ENCODE peak calls at places on chromosomes 12 and 14, in five cellular contexts. Z is GM23248, W is hepatocyte, Y is HCT116, P is GM23338. E is an unnamed sample. For H3K9me2, the result is how much of the 10 kb centered on the place peaks cover.

GRCh38 chr12:8032242-8033152 is at the start of gene FOXJ2:
- DNase-seq in Z (peak), W (peak), Y (no peak), P (peak), E (peak)

GRCh38 chr12:111040690-111041089 is 120.3 kb upstream of the MYL2 start:
- DNase-seq in Z (no peak), W (no peak), Y (no peak), P (no peak), E (no peak)

GRCh38 chr12:17511369-17511768 is 578.6 kb downstream of the RERGL start:
- DNase-seq in Z (no peak), W (no peak), Y (no peak), P (peak), E (no peak)

GRCh38 chr12:120136093-120136770 is 19.7 kb upstream of the RAB35 start:
- DNase-seq in Z (no peak), W (no peak), Y (no peak), P (no peak), E (no peak)

GRCh38 chr12:67650528-67651379 is 2.2 kb downstream of the DYRK2 start:
- DNase-seq in Z (peak), W (no peak), Y (no peak), P (no peak), E (peak)

GRCh38 chr12:85872497-85873091 is 1.5 kb upstream of the NTS start:
- DNase-seq in Z (peak), W (peak), Y (peak), P (peak), E (peak)

GRCh38 chr14:35883677-35884293 is 57.6 kb downstream of the BRMS1L start:
- DNase-seq in Z (peak), W (peak), Y (no peak), P (peak), E (peak)

GRCh38 chr12:107404981-107405380 is 280.6 kb upstream of the PWP1 start:
- DNase-seq in Z (peak), W (peak), Y (peak), P (peak), E (peak)

GRCh38 chr12:85036241-85036707 is at the start of the genes LRRIQ1 and TSPAN19:
- DNase-seq in Z (peak), W (peak), Y (peak), P (peak), E (no peak)

GRCh38 chr12:15928345-15928744 is 17.2 kb downstream of the DERA start:
- DNase-seq in Z (peak), W (no peak), Y (no peak), P (no peak), E (no peak)

GRCh38 chr12:119178544-119179334 is at the start of gene HSPB8:
- DNase-seq in Z (peak), W (peak), Y (peak), P (peak), E (no peak)

GRCh38 chr12:88401153-88401552 is 179.1 kb downstream of the KITLG start:
- DNase-seq in Z (no peak), W (no peak), Y (no peak), P (no peak), E (no peak)

GRCh38 chr12:96431067-96431466 is 30.8 kb upstream of the CDK17 start:
- DNase-seq in Z (no peak), W (no peak), Y (no peak), P (no peak), E (no peak)

GRCh38 chr14:92253381-92253894 is 69.5 kb upstream of the SLC24A4 start:
- DNase-seq in Z (no peak), W (no peak), Y (no peak), P (peak), E (no peak)

GRCh38 chr12:6550294-6551062 is 5.4 kb downstream of the IFFO1 start:
- DNase-seq in Z (no peak), W (no peak), Y (no peak), P (no peak), E (no peak)

GRCh38 chr14:20327005-20327869 is 5.8 kb downstream of the CCNB1IP1 start:
- DNase-seq in Z (peak), W (peak), Y (peak), P (peak), E (peak)

GRCh38 chr12:80268924-80269749 is 169.8 kb downstream of the OTOGL start:
- DNase-seq in Z (peak), W (no peak), Y (peak), P (no peak), E (no peak)

GRCh38 chr14:75428230-75429104 is 645 bp downstream of the JDP2 start:
- DNase-seq in Z (peak), W (peak), Y (no peak), P (peak), E (no peak)

GRCh38 chr14:100589760-100590469 is 2.7 kb upstream of the BEGAIN start:
- DNase-seq in Z (no peak), W (no peak), Y (no peak), P (no peak), E (no peak)

GRCh38 chr14:21748869-21749303 is 75.3 kb upstream of the OR4E1 start:
- DNase-seq in Z (peak), W (peak), Y (peak), P (peak), E (peak)

GRCh38 chr14:103543721-103544626 is 15.0 kb downstream of the TRMT61A start:
- DNase-seq in Z (peak), W (no peak), Y (no peak), P (peak), E (no peak)

GRCh38 chr12:119685375-119685774 is 17.4 kb downstream of the PRKAB1 start:
- DNase-seq in Z (no peak), W (no peak), Y (no peak), P (no peak), E (no peak)

GRCh38 chr12:92259852-92260251 is 114.2 kb upstream of the BTG1 start:
- DNase-seq in Z (no peak), W (no peak), Y (no peak), P (no peak), E (no peak)

GRCh38 chr12:6903712-6904111 is 910 bp upstream of the LRRC23 start:
- DNase-seq in Z (no peak), W (no peak), Y (no peak), P (peak), E (no peak)

GRCh38 chr14:28361486-28361885 is 405.1 kb upstream of the FOXG1 start:
- DNase-seq in Z (no peak), W (no peak), Y (no peak), P (peak), E (no peak)

GRCh38 chr14:53035796-53036195 is 84.9 kb upstream of the FERMT2 start:
- DNase-seq in Z (peak), W (no peak), Y (no peak), P (no peak), E (no peak)

GRCh38 chr12:112170376-112170775 is 45.0 kb downstream of the TRAFD1 start:
- DNase-seq in Z (peak), W (no peak), Y (no peak), P (peak), E (peak)

GRCh38 chr12:47744778-47745436 is 13.8 kb downstream of the RAPGEF3 start:
- DNase-seq in Z (no peak), W (no peak), Y (no peak), P (no peak), E (no peak)

GRCh38 chr14:38203929-38204716 is 3.6 kb upstream of the SSTR1 start:
- DNase-seq in Z (no peak), W (no peak), Y (no peak), P (peak), E (no peak)

GRCh38 chr12:1213205-1213604 is 222.2 kb downstream of the ERC1 start:
- DNase-seq in Z (no peak), W (no peak), Y (no peak), P (no peak), E (no peak)

GRCh38 chr14:74867673-74868072 is 8.3 kb downstream of the PROX2 start:
- DNase-seq in Z (peak), W (no peak), Y (no peak), P (no peak), E (peak)

GRCh38 chr12:57009949-57010626 is 3.7 kb upstream of the ZBTB39 start:
- DNase-seq in Z (no peak), W (no peak), Y (no peak), P (peak), E (no peak)

GRCh38 chr12:72632286-72632685 is 360.1 kb downstream of the TRHDE start:
- DNase-seq in Z (no peak), W (no peak), Y (no peak), P (no peak), E (no peak)

GRCh38 chr12:43805149-43805856 is 814 bp downstream of the TWF1 start:
- DNase-seq in Z (no peak), W (no peak), Y (no peak), P (peak), E (peak)

GRCh38 chr14:98819132-98819866 is 452.7 kb downstream of the BCL11B start:
- DNase-seq in Z (no peak), W (peak), Y (no peak), P (peak), E (no peak)

GRCh38 chr12:2752676-2753371 is 41.9 kb upstream of the FKBP4 start:
- DNase-seq in Z (peak), W (peak), Y (peak), P (peak), E (peak)

DNA sequence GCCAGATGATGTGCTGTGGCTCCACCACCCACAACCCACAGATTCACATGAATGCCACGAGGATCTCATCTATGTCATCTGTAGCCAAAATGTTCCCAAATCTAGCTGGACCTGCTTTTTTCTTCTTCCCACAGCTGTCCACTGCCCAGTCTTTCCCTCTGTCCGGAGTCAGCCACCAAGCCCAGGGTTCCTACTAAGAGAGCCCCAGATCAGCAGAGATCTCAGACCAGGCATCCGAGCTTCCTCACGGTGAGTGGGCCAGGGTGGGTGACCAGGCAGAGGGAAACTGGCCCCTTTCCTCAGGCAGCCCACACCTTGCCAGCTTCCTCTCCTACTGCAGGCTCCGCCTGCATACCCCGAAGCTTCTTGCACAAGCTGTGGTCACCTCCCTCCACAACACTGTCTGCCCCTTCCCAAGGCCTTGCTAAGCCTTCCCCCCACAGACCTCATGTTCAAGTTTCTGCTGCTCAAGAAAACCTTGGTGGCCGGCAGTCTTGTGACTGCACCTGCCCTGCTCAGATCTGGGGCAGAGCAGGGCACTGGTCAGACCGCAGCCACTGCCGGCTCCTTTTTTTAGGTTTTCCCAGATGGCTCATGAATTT is 81.4 kb downstream of the ACTN1 start:
- DNase-seq in Z (no peak), W (no peak), Y (no peak), P (no peak), E (no peak)
- H3K27ac ChIP-seq in Z (peak), W (no peak), Y (no peak), P (no peak), E (no peak)

GRCh38 chr12:131509706-131510105 is 201.2 kb upstream of the SFSWAP start:
- DNase-seq in Z (no peak), W (no peak), Y (no peak), P (no peak), E (no peak)

GRCh38 chr12:131513606-131514005 is 197.3 kb upstream of the SFSWAP start:
- DNase-seq in Z (no peak), W (peak), Y (no peak), P (no peak), E (no peak)

GRCh38 chr12:131511803-131512564 is 198.9 kb upstream of the SFSWAP start:
- DNase-seq in Z (no peak), W (no peak), Y (no peak), P (no peak), E (peak)

GRCh38 chr12:131510431-131510830 is 200.5 kb upstream of the SFSWAP start:
- DNase-seq in Z (no peak), W (no peak), Y (no peak), P (no peak), E (no peak)

DNA sequence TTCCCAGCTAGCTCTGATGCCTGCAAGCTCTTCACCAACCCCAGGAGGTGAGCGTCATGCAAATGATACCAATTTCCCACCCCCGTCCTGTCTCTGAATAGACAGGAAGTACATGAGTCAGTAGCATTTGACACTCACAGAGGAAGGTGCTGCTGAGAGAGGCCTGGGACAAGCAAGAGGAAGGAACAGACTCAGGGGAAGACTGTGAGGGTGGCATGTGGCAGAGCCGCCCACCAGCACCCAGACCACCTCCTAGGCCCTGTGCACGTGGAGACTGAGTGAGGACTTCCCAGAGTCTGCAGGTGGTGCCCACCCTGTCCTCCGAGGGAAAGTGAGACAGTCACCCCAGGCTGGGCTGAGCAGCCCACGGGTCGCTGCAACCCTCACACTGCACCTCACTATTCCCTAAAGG is 199.5 kb upstream of the SFSWAP start:
- DNase-seq in Z (peak), W (no peak), Y (peak), P (peak), E (peak)
- H3K9me2 ChIP-seq in Z (under half), W (under half), Y (under half), P (under half), E (under half)

GRCh38 chr14:60646202-60646886 is 2.9 kb downstream of the SIX1 start:
- DNase-seq in Z (peak), W (no peak), Y (no peak), P (peak), E (no peak)
- H3K4me2 ChIP-seq in Z (peak), W (peak), Y (no peak), P (peak), E (peak)

GRCh38 chr14:101820283-101820798 is 58.8 kb downstream of the PPP2R5C start:
- DNase-seq in Z (no peak), W (no peak), Y (no peak), P (no peak), E (peak)

GRCh38 chr14:101815994-101816393 is 54.5 kb downstream of the PPP2R5C start:
- DNase-seq in Z (no peak), W (no peak), Y (no peak), P (no peak), E (no peak)

GRCh38 chr14:101817511-101818001 is 56.0 kb downstream of the PPP2R5C start:
- DNase-seq in Z (no peak), W (no peak), Y (no peak), P (no peak), E (no peak)

GRCh38 chr14:101821528-101821927 is 60.0 kb downstream of the PPP2R5C start:
- DNase-seq in Z (no peak), W (no peak), Y (no peak), P (no peak), E (no peak)

GRCh38 chr14:101819251-101819990 is 57.9 kb downstream of the PPP2R5C start:
- DNase-seq in Z (no peak), W (no peak), Y (no peak), P (no peak), E (no peak)
- H3K27ac ChIP-seq in Z (no peak), W (no peak), Y (no peak), P (no peak), E (peak)

DNA sequence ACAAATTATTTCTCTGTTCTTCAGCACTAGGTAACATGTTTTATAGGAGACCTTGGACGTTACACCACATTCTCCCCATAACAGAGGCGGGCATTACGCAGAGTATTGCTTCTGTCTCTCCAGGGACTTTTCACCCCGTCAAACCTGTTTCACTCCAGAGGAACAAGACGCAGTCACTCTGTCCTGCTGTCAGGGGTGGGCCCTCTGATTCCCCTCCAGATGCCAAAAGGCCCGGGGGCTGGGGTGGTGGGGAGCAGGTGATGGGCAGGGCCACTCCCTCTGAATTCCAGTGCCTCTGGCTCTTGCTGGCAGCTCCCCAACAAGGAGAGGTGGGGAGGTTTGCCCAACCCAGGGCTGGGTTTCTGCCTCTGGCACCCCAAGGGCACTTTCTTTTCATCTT is 71.9 kb downstream of the NTF3 start:
- DNase-seq in Z (no peak), W (peak), Y (no peak), P (no peak), E (no peak)
- H3K9me2 ChIP-seq in Z (under half), W (under half), Y (under half), P (under half), E (under half)

GRCh38 chr12:126430921-126431320 is 1365.7 kb downstream of the AACS start:
- DNase-seq in Z (no peak), W (no peak), Y (no peak), P (no peak), E (no peak)
- H3K4me2 ChIP-seq in Z (no peak), W (no peak), Y (no peak), P (no peak), E (no peak)

DNA sequence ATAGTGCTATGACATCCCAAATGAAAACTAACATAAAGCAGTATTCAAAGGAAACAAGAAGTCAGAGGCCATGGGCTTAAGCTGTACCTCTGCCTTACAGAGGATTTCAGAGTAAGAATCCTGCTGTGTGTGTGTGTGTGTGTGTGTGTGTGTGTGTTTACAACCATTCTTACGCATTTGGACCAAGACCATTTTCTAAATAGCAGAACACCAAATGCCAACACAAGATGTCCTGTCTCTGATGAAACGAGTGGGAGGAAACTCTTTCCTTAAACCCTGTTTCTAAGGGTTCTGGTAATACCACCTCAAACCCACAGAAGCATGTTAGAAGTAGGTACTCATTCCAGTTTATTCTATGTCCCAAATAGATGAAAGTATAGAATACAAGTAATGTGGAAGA is 64.5 kb downstream of the PPP1R36 start:
- DNase-seq in Z (no peak), W (no peak), Y (no peak), P (no peak), E (no peak)
- H3K27ac ChIP-seq in Z (no peak), W (no peak), Y (no peak), P (no peak), E (no peak)

E was measured in Karpas-422.